ENCODE peak calls at places on chromosome 19, in six cellular contexts. One of them, this sample, is unnamed.

GRCh38 chr19:58586131-58586765 is 13.1 kb upstream of the MZF1 start:
- DNase-seq in HCT116: no peak
- DNase-seq in GM23338: no peak
- DNase-seq in SK-N-SH: no peak
- DNase-seq in Panc1: no peak
- DNase-seq in K562: peak; percentile 18
- DNase-seq in this sample: no peak

GRCh38 chr19:38290631-38291147 is 13.4 kb upstream of the C19orf33 start:
- DNase-seq in SK-N-SH: no peak
- DNase-seq in HCT116: no peak
- DNase-seq in GM23338: no peak
- DNase-seq in Panc1: no peak
- DNase-seq in K562: no peak
- DNase-seq in this sample: no peak

GRCh38 chr19:13171146-13171545 is 20.9 kb downstream of the IER2 start:
- DNase-seq in HCT116: no peak
- DNase-seq in Panc1: no peak
- DNase-seq in SK-N-SH: no peak
- DNase-seq in K562: no peak
- DNase-seq in GM23338: no peak
- DNase-seq in this sample: no peak

GRCh38 chr19:17405250-17406038 is at the start of gene BST2:
- DNase-seq in SK-N-SH: peak; percentile 39
- DNase-seq in K562: peak; percentile 73
- DNase-seq in GM23338: peak; percentile 78
- DNase-seq in Panc1: no peak
- DNase-seq in HCT116: no peak
- DNase-seq in this sample: peak; percentile 82

GRCh38 chr19:53002479-53002878 is 11.2 kb upstream of the ERVV-1 start:
- DNase-seq in K562: no peak
- DNase-seq in Panc1: no peak
- DNase-seq in SK-N-SH: no peak
- DNase-seq in HCT116: no peak
- DNase-seq in GM23338: peak; percentile 78
- DNase-seq in this sample: no peak

GRCh38 chr19:50205681-50206138 is 2.3 kb downstream of the MYH14 start:
- DNase-seq in HCT116: no peak
- DNase-seq in K562: no peak
- DNase-seq in SK-N-SH: no peak
- DNase-seq in Panc1: no peak
- DNase-seq in GM23338: peak; percentile 72
- DNase-seq in this sample: no peak

GRCh38 chr19:14544977-14545715 is 15.8 kb downstream of the TECR start:
- DNase-seq in HCT116: no peak
- DNase-seq in GM23338: no peak
- DNase-seq in SK-N-SH: no peak
- DNase-seq in Panc1: no peak
- DNase-seq in K562: no peak
- DNase-seq in this sample: no peak

GRCh38 chr19:2201473-2202148 is 34.5 kb downstream of the PLEKHJ1 start:
- DNase-seq in SK-N-SH: no peak
- DNase-seq in K562: no peak
- DNase-seq in Panc1: no peak
- DNase-seq in HCT116: no peak
- DNase-seq in GM23338: no peak
- DNase-seq in this sample: no peak

GRCh38 chr19:7787141-7787540 is 24.1 kb downstream of the CLEC4M start:
- DNase-seq in GM23338: peak; percentile 85
- DNase-seq in K562: no peak
- DNase-seq in SK-N-SH: no peak
- DNase-seq in Panc1: no peak
- DNase-seq in HCT116: no peak
- DNase-seq in this sample: no peak

GRCh38 chr19:8484331-8484894 is 18.0 kb downstream of the PRAM1 start:
- DNase-seq in K562: no peak
- DNase-seq in SK-N-SH: no peak
- DNase-seq in GM23338: no peak
- DNase-seq in HCT116: no peak
- DNase-seq in Panc1: no peak
- DNase-seq in this sample: peak; percentile 92

DNA sequence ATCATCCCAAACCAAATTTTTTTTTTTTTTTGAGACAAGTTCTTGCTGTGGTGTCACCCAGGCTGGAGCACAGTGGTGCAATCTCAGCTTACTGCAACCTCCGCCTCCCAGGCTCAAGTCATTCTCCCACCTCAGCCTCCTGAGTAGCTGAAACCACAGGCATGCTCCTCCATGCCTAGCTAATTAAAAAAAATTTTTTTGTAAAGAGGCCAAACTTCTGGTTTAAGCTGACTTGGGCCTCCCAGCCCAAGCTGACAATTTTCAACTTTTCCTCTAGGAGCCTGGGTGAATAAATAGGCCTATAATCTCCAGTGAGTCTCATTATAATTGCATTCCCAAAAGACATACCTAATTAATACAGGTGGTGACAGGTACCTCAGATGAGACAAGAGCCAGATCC is 22.1 kb upstream of the OLFM2 start:
- DNase-seq in Panc1: no peak
- DNase-seq in HCT116: no peak
- DNase-seq in K562: no peak
- DNase-seq in GM23338: no peak
- DNase-seq in SK-N-SH: no peak
- DNase-seq in this sample: no peak
- TF ChIP-seq REST in Panc1: no peak
- TF ChIP-seq REST in HCT116: no peak
- TF ChIP-seq REST in K562: no peak
- TF ChIP-seq REST in GM23338: no peak
- TF ChIP-seq REST in SK-N-SH: no peak
- TF ChIP-seq REST in this sample: no peak

DNA sequence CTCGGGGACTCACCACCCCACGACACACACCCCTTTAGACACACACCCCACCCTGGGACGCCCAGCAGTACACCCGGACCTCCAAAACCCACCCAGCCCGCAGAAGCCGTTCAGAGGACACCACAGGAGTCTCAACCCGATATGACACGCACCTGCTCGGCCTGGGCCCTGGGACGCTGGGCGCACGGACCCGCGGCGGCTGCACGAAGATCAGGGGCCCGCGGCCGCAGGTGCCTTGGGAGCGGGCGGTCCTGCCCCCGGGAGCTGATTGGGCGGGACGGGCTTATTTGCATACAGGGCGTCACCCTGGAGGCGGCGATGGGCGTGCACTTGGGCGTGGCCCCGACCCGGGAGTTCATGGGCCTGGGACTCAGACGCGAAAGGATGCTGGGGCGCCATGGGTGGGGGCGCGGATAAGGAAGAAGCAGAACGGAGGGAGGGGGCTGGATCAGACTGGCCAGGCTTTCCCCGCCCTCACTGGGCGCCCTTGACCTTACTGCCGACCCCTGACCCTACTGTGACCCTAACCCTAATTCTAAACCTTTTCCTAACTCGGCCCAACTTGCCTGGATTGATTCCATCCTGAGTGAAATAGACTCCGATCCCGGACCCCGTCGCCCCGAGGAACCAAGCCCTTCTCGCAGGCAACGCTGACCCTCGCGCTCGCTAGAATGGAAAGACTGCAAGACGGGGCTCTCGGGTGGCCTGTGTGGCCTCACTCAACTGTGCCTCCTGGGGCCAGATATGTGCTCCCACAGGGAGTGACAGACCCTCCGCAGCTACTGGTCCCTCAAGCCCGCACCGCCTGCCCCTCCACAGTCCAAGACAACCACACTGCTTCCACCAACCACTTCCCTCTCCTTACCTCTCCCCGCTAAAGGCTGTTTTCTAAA is at the start of gene MEF2B:
- DNase-seq in SK-N-SH: peak; percentile 96
- DNase-seq in GM23338: peak; percentile 97
- DNase-seq in HCT116: no peak
- DNase-seq in K562: peak; percentile 98
- DNase-seq in Panc1: no peak
- DNase-seq in this sample: no peak
- H3K4me3 ChIP-seq in SK-N-SH: peak within 1 kb of the TSS; percentile 21
- H3K4me3 ChIP-seq in GM23338: peak within 1 kb of the TSS; percentile 64
- H3K4me3 ChIP-seq in HCT116: no peak within 1 kb of the TSS
- H3K4me3 ChIP-seq in K562: peak within 1 kb of the TSS; percentile 34
- H3K4me3 ChIP-seq in Panc1: no peak within 1 kb of the TSS
- H3K4me3 ChIP-seq in this sample: no peak within 1 kb of the TSS

GRCh38 chr19:46608581-46609345 is 7.6 kb downstream of the CALM3 start:
- DNase-seq in GM23338: no peak
- DNase-seq in SK-N-SH: peak; percentile 5
- DNase-seq in K562: no peak
- DNase-seq in Panc1: no peak
- DNase-seq in HCT116: no peak
- DNase-seq in this sample: no peak
- TF ChIP-seq POLR2AphosphoS5 in GM23338: no peak
- TF ChIP-seq POLR2AphosphoS5 in SK-N-SH: no peak
- TF ChIP-seq POLR2AphosphoS5 in K562: no peak
- TF ChIP-seq POLR2AphosphoS5 in Panc1: no peak
- TF ChIP-seq POLR2AphosphoS5 in HCT116: no peak
- TF ChIP-seq POLR2AphosphoS5 in this sample: no peak

GRCh38 chr19:6409346-6409745 is 15.3 kb downstream of the KHSRP start:
- DNase-seq in K562: no peak
- DNase-seq in SK-N-SH: no peak
- DNase-seq in Panc1: no peak
- DNase-seq in GM23338: no peak
- DNase-seq in HCT116: no peak
- DNase-seq in this sample: no peak

GRCh38 chr19:6414793-6415591 is 9.6 kb downstream of the KHSRP start:
- DNase-seq in HCT116: no peak
- DNase-seq in K562: peak; percentile 27
- DNase-seq in Panc1: no peak
- DNase-seq in GM23338: peak; percentile 27
- DNase-seq in SK-N-SH: peak; percentile 36
- DNase-seq in this sample: no peak

GRCh38 chr19:6414033-6414643 is 10.5 kb downstream of the KHSRP start:
- DNase-seq in GM23338: peak; percentile 73
- DNase-seq in K562: peak; percentile 36
- DNase-seq in Panc1: no peak
- DNase-seq in HCT116: no peak
- DNase-seq in SK-N-SH: peak; percentile 35
- DNase-seq in this sample: no peak

GRCh38 chr19:6413291-6413690 is 11.3 kb downstream of the KHSRP start:
- DNase-seq in K562: peak; percentile 21
- DNase-seq in HCT116: no peak
- DNase-seq in Panc1: no peak
- DNase-seq in SK-N-SH: peak; percentile 26
- DNase-seq in GM23338: peak; percentile 29
- DNase-seq in this sample: no peak

DNA sequence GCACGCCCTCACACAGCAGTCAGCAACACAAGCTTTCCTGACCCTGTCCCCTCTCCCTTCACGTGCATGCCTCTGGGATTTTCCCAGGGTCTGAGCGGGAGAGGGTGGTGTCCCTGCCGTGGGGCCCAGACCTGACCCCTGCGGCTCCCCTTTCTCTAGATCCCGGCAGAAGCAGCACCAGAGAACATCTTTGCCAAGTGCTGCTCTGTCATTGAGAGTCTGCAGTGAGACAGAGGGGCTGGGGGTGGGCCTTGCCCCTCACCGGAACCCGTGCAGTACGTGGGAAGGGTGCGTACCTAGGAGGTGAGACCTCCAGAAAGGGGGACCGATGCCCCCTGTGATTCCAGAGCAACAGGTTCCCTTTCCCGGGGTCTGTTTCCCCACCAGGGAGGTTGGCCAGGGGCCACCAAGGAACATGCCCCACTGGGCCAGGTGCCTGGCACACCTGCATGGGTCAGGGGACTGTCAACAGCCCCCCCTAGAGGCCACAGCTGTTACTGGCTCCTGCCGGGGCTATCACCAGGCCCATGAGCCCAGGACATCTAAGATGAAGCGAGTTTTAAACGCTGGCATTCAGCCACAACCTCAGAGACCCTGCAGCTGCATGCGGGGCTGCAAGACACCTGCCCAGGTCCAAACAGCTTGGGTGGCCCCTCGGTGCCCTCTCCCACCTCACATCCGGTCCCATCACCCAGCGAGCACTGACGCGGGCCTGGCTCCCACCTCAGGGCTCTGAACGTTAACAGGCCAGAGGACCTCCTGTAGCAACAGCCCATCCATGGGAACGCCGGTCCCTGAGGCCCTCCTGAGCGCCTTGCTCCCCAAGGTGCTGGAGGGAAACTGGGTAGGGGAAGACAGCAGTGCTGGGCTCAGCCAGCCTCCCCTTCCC is 12.3 kb downstream of the KHSRP start:
- DNase-seq in HCT116: peak; percentile 31
- DNase-seq in K562: peak; percentile 62
- DNase-seq in SK-N-SH: peak; percentile 78
- DNase-seq in Panc1: no peak
- DNase-seq in GM23338: peak; percentile 91
- DNase-seq in this sample: no peak
- TF ChIP-seq REST in HCT116: no peak
- TF ChIP-seq REST in K562: no peak
- TF ChIP-seq REST in SK-N-SH: no peak
- TF ChIP-seq REST in Panc1: no peak
- TF ChIP-seq REST in GM23338: no peak
- TF ChIP-seq REST in this sample: no peak